ENCODE peak calls at places on chromosome X, in seven cellular contexts. P, H, N, I, Y, O and V are unnamed samples.
A peak's percentile ranks its signal among the peaks of the same experiment; 100 is the strongest.

GRCh38 chrX:135275973-135276372 is 24.1 kb downstream of the ETDA start:
- DNase-seq in H (no peak), N (no peak), P (no peak), O (no peak), I (no peak), Y (no peak), V (no peak)

GRCh38 chrX:107857815-107858214 is 32.1 kb downstream of the MID2 start:
- DNase-seq in O (no peak), H (no peak), Y (no peak), I (no peak), P (no peak), N (no peak), V (no peak)

GRCh38 chrX:38941675-38942074 is 140.4 kb downstream of the MID1IP1 start:
- DNase-seq in I (no peak), Y (no peak), P (no peak), O (no peak), H (no peak), N (no peak), V (no peak)

GRCh38 chrX:16696956-16697355 is 15.5 kb downstream of the CTPS2 start:
- DNase-seq in H (no peak), N (no peak), P (no peak), I (no peak), O (no peak), Y (no peak), V (no peak)

GRCh38 chrX:71637848-71638247 is 19.5 kb upstream of the CXCR3 start:
- DNase-seq in P (peak; percentile 23), H (no peak), N (peak; percentile 41), I (peak; percentile 42), Y (no peak), O (no peak), V (no peak)

GRCh38 chrX:24990585-24990984 is 25.2 kb downstream of the ARX start:
- DNase-seq in H (no peak), N (no peak), O (no peak), Y (no peak), P (no peak), I (no peak), V (no peak)

GRCh38 chrX:34875204-34875603 is 67.4 kb upstream of the FAM47B start:
- DNase-seq in N (peak; percentile 75), O (no peak), I (peak; percentile 74), H (no peak), Y (no peak), P (peak; percentile 63), V (no peak)

GRCh38 chrX:2677764-2678163 is 13.3 kb upstream of the CD99 start:
- DNase-seq in O (peak; percentile 94), P (peak; percentile 97), Y (no peak), I (peak; percentile 99), H (peak; percentile 90), N (peak; percentile 98), V (peak; percentile 93)

GRCh38 chrX:43666301-43666912 is 10.3 kb downstream of the MAOA start:
- DNase-seq in P (no peak), H (no peak), N (no peak), O (no peak), I (no peak), Y (no peak), V (no peak)

GRCh38 chrX:3777416-3777815 is 64.0 kb upstream of the PRKX start:
- DNase-seq in Y (no peak), I (no peak), P (no peak), O (no peak), N (no peak), H (no peak), V (no peak)

GRCh38 chrX:153775631-153776595 is 4.9 kb upstream of the SRPK3 start:
- DNase-seq in Y (no peak), H (peak; percentile 22), P (no peak), I (no peak), O (no peak), N (no peak), V (no peak)

GRCh38 chrX:13112499-13112898 is 68.1 kb upstream of the FAM9C start:
- DNase-seq in I (no peak), Y (no peak), O (no peak), P (no peak), H (no peak), N (no peak), V (no peak)

GRCh38 chrX:17848545-17849265 is 12.4 kb downstream of the RAI2 start:
- DNase-seq in Y (no peak), P (no peak), N (no peak), H (no peak), I (no peak), O (no peak), V (no peak)

GRCh38 chrX:13092455-13092941 is 48.1 kb upstream of the FAM9C start:
- DNase-seq in I (no peak), O (no peak), P (no peak), H (peak; percentile 32), N (no peak), Y (peak; percentile 89), V (no peak)

GRCh38 chrX:15680401-15680800 is 15.8 kb upstream of the CLTRN start:
- DNase-seq in I (peak; percentile 1), Y (peak; percentile 41), O (no peak), H (no peak), P (peak; percentile 79), N (peak; percentile 53), V (no peak)

GRCh38 chrX:11757729-11758399 is at the start of gene MSL3:
- DNase-seq in P (peak; percentile 47), O (peak; percentile 31), N (peak; percentile 61), H (peak; percentile 70), I (peak; percentile 69), Y (no peak), V (no peak)

GRCh38 chrX:40012039-40012799 is 85.5 kb downstream of the BCOR start:
- DNase-seq in H (peak; percentile 61), O (no peak), P (peak; percentile 47), Y (no peak), I (peak; percentile 42), N (peak; percentile 51), V (no peak)

GRCh38 chrX:72083291-72083690 is 48.4 kb downstream of the RTL5 start:
- DNase-seq in I (no peak), H (no peak), Y (no peak), N (no peak), P (no peak), O (no peak), V (no peak)

GRCh38 chrX:43881410-43882293 is 598 bp downstream of the MAOB start:
- DNase-seq in N (no peak), Y (no peak), H (peak; percentile 57), I (peak; percentile 0), O (no peak), P (no peak), V (no peak)

GRCh38 chrX:87813566-87813965 is 296.0 kb downstream of the KLHL4 start:
- DNase-seq in N (no peak), H (no peak), Y (no peak), P (no peak), I (no peak), O (no peak), V (no peak)

GRCh38 chrX:126575911-126576310 is 23.3 kb upstream of the DCAF12L1 start:
- DNase-seq in P (no peak), O (no peak), H (no peak), I (no peak), Y (no peak), N (no peak), V (no peak)

DNA sequence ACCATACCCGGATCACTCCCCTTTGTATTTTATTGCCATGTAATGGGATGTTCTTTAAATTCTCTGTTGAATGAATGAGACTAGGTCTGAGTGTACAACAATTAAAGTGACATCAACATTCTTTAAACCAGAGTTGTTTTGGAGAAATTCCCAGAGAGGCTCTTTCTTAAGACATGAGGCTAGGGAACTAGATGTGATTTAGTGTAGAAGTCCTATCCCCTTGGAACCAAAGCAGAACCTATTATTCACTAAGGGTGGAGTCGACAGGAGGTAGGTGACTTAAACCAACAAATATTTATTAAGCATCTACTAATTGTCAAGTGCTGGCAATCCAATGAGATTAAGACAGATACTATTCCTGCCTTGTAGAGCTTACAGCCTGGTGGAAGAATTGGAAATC is 1.7 kb downstream of the EIF1AX start:
- DNase-seq in N (peak; percentile 50), P (peak; percentile 67), O (no peak), Y (no peak), I (peak; percentile 84), H (no peak), V (peak; percentile 39)
- H3K4me3 ChIP-seq in N (peak overlapping the region; percentile 87), P (peak overlapping the region; percentile 87), O (peak overlapping the region; percentile 99), Y (peak overlapping the region; percentile 65), I (peak overlapping the region; percentile 75), H (peak overlapping the region; percentile 91), V (peak overlapping the region; percentile 76)

DNA sequence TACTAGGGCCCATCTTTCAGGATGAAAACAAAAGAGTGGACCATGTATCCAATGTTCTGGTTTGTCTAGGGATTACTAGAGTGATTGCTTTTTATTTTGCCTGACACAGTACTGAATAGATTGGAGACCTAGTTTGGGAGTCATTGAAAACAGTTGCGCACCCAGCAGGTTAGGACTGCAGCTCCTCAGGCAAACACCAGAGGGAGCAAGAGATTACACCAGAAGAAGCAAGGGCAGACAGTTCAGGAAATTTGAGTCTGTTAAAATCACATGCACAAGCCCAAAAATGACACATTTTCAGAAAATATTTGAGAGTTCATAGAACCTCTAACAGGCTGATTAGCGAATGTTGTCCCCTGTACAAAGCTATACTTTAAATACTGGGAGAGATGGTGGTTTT is 55.6 kb downstream of the CYLC1 start:
- DNase-seq in Y (no peak), O (no peak), I (peak; percentile 2), N (no peak), H (no peak), P (no peak), V (no peak)
- TF ChIP-seq CTCF in Y (peak; percentile 14), O (peak; percentile 9), I (peak; percentile 54), N (peak; percentile 28), H (peak; percentile 22), P (peak; percentile 18), V (peak; percentile 57)

GRCh38 chrX:10507876-10508275 is 112.5 kb downstream of the MID1 start:
- DNase-seq in N (peak; percentile 15), I (no peak), P (peak; percentile 68), H (no peak), Y (no peak), O (no peak), V (no peak)

GRCh38 chrX:10506781-10507180 is 113.6 kb downstream of the MID1 start:
- DNase-seq in O (no peak), I (no peak), Y (no peak), P (no peak), N (no peak), H (no peak), V (no peak)

GRCh38 chrX:10509397-10509796 is 111.0 kb downstream of the MID1 start:
- DNase-seq in H (no peak), N (no peak), Y (no peak), O (no peak), I (no peak), P (no peak), V (no peak)

GRCh38 chrX:10507181-10507580 is 113.2 kb downstream of the MID1 start:
- DNase-seq in P (peak; percentile 73), H (no peak), I (peak; percentile 69), N (peak; percentile 59), O (no peak), Y (no peak), V (no peak)

GRCh38 chrX:10508891-10509290 is 111.5 kb downstream of the MID1 start:
- DNase-seq in I (no peak), H (no peak), O (no peak), P (no peak), Y (no peak), N (no peak), V (no peak)
- H3K4me3 ChIP-seq in I (no peak overlapping the region), H (no peak overlapping the region), O (no peak overlapping the region), P (no peak overlapping the region), Y (no peak overlapping the region), N (no peak overlapping the region), V (no peak overlapping the region)

DNA sequence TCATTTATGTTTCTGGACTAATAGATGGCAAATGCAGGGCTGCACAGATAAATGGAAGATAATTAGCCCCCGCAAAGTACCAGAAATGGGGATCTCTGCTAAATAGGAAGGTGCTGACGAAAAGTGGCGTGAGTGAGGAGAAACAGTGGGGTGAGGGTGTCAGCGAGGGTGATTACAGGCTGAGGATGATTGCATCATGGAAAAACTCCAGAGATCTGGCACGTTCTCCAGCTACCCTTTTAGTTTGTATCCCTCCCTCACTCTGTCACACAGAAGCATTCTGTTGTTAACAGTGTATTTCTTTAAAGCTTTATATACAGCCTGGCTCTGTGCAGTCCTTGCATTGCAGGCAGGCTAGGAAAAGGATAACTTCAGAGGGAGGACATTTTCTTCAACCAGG is 309.6 kb upstream of the DDX53 start:
- DNase-seq in O (no peak), H (no peak), N (no peak), Y (no peak), I (no peak), P (no peak), V (no peak)
- TF ChIP-seq CTCF in O (no peak), H (no peak), N (no peak), Y (no peak), I (no peak), P (no peak), V (no peak)